ENCODE peak calls at places on chromosomes 5 and 9, in seven cellular contexts. J, G, C, K, L, Q and R are unnamed samples.

GRCh38 chr5:65024681-65025080 is 256.0 kb downstream of the CWC27 start:
- DNase-seq in G (no peak), K (no peak), L (no peak), Q (no peak), J (no peak), C (no peak), R (no peak)

GRCh38 chr5:150073677-150074076 is 12.7 kb downstream of the CSF1R start:
- DNase-seq in L (no peak), Q (peak; percentile 0), C (no peak), J (no peak), G (no peak), K (no peak), R (peak; percentile 49)

GRCh38 chr5:52837068-52837467 is 49.4 kb downstream of the ITGA1 start:
- DNase-seq in J (peak; percentile 15), C (no peak), Q (peak; percentile 46), G (no peak), L (no peak), K (no peak), R (no peak)

GRCh38 chr5:66959668-66960067 is 236.9 kb downstream of the CD180 start:
- DNase-seq in K (peak; percentile 22), C (no peak), Q (no peak), L (no peak), G (no peak), J (no peak), R (no peak)

GRCh38 chr9:116944714-116945534 is 257.8 kb downstream of the TRIM32 start:
- DNase-seq in C (no peak), J (no peak), L (no peak), K (no peak), Q (no peak), G (no peak), R (no peak)

GRCh38 chr5:15683332-15683731 is 183.4 kb downstream of the FBXL7 start:
- DNase-seq in C (no peak), J (no peak), L (no peak), K (no peak), G (no peak), Q (no peak), R (no peak)

GRCh38 chr5:143025971-143026370 is 255.8 kb downstream of the ARHGAP26 start:
- DNase-seq in C (no peak), K (no peak), J (no peak), Q (no peak), L (no peak), G (no peak), R (no peak)

GRCh38 chr9:75198436-75198835 is 110.1 kb downstream of the OSTF1 start:
- DNase-seq in G (no peak), J (no peak), Q (no peak), C (no peak), K (no peak), L (no peak), R (no peak)

GRCh38 chr5:35313296-35313695 is 83.0 kb upstream of the PRLR start:
- DNase-seq in Q (no peak), K (no peak), G (no peak), C (no peak), J (no peak), L (no peak), R (no peak)

GRCh38 chr9:112761912-112762651 is 11.5 kb downstream of the SNX30 start:
- DNase-seq in K (no peak), L (no peak), C (no peak), J (no peak), Q (no peak), G (no peak), R (no peak)

GRCh38 chr9:126893079-126893478 is 21.5 kb upstream of the RALGPS1 start:
- DNase-seq in L (no peak), Q (no peak), C (no peak), J (no peak), K (no peak), G (peak; percentile 8), R (no peak)
- TF ChIP-seq CTCF in L (no peak), Q (no peak), C (peak; percentile 29), J (no peak), K (peak; percentile 38), G (peak; percentile 40), R (no peak)

GRCh38 chr9:130185494-130186005 is 13.3 kb downstream of the NCS1 start:
- DNase-seq in G (no peak), K (no peak), J (no peak), L (no peak), Q (peak; percentile 66), C (no peak), R (no peak)

GRCh38 chr9:130186051-130186450 is 13.8 kb downstream of the NCS1 start:
- DNase-seq in J (no peak), L (no peak), C (no peak), K (no peak), Q (peak; percentile 26), G (no peak), R (no peak)

GRCh38 chr9:130188860-130189481 is 16.8 kb downstream of the NCS1 start:
- DNase-seq in L (no peak), K (no peak), G (no peak), C (no peak), Q (no peak), J (no peak), R (no peak)

GRCh38 chr9:130187523-130187846 is 15.3 kb downstream of the NCS1 start:
- DNase-seq in J (no peak), K (no peak), G (no peak), C (no peak), Q (no peak), L (peak; percentile 52), R (no peak)

GRCh38 chr9:130186839-130187522 is 14.8 kb downstream of the NCS1 start:
- DNase-seq in J (peak; percentile 70), L (no peak), C (peak; percentile 92), G (peak; percentile 71), Q (peak; percentile 77), K (peak; percentile 97), R (no peak)
- H3K4me3 ChIP-seq in J (peak overlapping the region; percentile 17), L (peak overlapping the region; percentile 38), C (no peak overlapping the region), G (peak overlapping the region; percentile 53), Q (peak overlapping the region; percentile 32), K (peak overlapping the region; percentile 44), R (no peak overlapping the region)

DNA sequence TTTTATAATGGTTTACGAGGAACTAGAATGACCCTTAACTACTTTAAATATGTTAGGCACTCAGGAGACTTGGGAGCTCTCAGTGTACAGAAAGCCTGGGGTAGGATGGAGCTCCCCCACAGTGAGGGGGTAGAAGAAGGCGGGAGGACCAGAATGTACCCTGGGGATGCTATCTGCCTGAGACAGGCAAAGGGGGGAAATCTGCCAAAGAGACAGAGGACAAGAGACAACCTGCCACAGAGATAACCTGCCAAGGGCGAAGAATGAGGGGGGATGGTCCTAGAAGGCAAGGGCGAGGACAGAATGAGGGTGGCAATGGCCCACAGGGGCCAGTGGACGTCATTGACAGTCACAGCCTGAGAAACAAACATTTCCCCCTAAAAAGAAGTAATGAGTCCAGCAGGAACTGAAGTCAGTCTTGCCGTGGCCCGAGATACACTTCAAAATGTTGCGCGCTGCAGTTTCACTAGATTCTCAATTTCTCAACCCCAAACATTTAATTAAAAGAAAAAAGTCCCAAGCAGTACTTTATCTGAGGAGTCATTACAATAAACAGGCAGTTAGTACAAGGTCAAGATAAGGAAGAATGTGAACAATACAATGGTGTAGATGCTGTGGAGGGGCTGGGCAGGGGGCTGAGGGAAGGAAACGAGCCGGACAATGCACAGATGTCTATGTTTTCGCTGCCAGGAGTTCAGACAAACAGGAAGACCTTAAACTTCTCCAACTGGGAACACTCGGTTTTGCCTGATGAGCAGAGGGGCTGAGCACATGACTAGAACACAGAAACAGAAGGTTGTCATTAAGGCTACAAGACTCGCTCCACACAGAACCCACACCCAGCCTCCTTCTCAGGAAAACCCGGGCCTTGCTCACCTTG is 125.0 kb downstream of the LHFPL2 start:
- DNase-seq in Q (no peak), K (no peak), J (no peak), C (no peak), G (no peak), L (no peak), R (no peak)
- TF ChIP-seq POLR2A in Q (no peak), K (no peak), J (no peak), C (no peak), G (no peak), L (no peak), R (no peak)

GRCh38 chr5:144567416-144567770 is 396.7 kb downstream of the KCTD16 start:
- DNase-seq in Q (no peak), K (no peak), G (no peak), L (no peak), C (no peak), J (no peak), R (no peak)
- TF ChIP-seq CTCF in Q (no peak), K (no peak), G (no peak), L (no peak), C (no peak), J (no peak), R (no peak)

GRCh38 chr5:61273279-61273678 is 58.8 kb upstream of the ZSWIM6 start:
- DNase-seq in G (no peak), C (no peak), L (no peak), J (no peak), Q (no peak), K (no peak), R (no peak)

GRCh38 chr5:61272688-61273087 is 59.4 kb upstream of the ZSWIM6 start:
- DNase-seq in Q (no peak), C (no peak), K (no peak), G (no peak), L (no peak), J (no peak), R (no peak)

GRCh38 chr5:61275841-61276240 is 56.2 kb upstream of the ZSWIM6 start:
- DNase-seq in L (peak; percentile 68), J (no peak), G (no peak), C (peak; percentile 66), Q (no peak), K (no peak), R (no peak)

GRCh38 chr5:61274561-61274960 is 57.5 kb upstream of the ZSWIM6 start:
- DNase-seq in L (no peak), C (no peak), K (no peak), G (no peak), Q (no peak), J (no peak), R (no peak)

DNA sequence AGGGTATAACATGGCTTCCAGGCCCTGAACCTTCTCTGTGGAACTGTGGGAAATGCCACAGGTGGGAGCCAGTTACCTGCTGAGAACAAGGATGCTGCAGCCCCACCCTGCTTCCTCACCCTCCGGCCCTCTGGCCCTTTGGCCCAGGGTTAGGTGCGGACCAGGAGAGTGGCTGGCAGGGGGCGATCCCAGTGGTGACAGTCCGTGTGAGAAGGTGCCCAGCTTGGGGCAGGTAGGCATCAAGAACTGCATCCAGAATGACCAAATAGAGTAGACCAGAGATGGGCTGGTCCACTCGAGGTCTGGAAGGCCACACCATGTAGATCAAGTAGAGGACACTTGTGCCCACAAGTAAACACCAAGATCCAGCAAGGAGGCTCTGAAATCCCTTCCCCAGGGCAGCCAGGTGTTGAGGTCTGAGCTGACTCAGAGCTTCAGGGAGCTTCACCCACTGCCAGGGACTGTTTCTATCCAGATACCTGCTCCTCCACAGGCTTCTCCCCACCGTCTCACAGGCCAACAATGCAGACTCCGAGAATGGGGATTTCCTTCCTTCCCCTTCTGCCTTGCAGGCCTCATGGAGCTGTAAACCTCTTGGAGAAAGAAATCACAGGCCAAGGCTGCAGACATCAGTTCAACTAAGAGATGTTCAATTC is 61.4 kb upstream of the ZSWIM6 start:
- DNase-seq in Q (no peak), C (no peak), G (no peak), K (no peak), J (no peak), L (no peak), R (no peak)
- H3K4me3 ChIP-seq in Q (no peak overlapping the region), C (no peak overlapping the region), G (no peak overlapping the region), K (no peak overlapping the region), J (no peak overlapping the region), L (no peak overlapping the region), R (no peak overlapping the region)

GRCh38 chr9:105065119-105066088 is 137.4 kb upstream of the ABCA1 start:
- DNase-seq in K (no peak), G (no peak), L (no peak), C (no peak), Q (no peak), J (no peak), R (no peak)
- TF ChIP-seq POLR2A in K (no peak), G (no peak), L (no peak), C (no peak), Q (no peak), J (no peak), R (no peak)